ENCODE peak calls at places on chromosome 16, in four cellular contexts. I is H1, C is HepG2, S is GM12878. P is an unnamed sample.

GRCh38 chr16:1823821-1824220 is 2.8 kb downstream of the HAGH start:
- DNase-seq in C (peak; percentile 75), S (no peak), I (no peak), P (no peak)

GRCh38 chr16:89506791-89507191 is 1.4 kb upstream of the SPG7 start:
- DNase-seq in I (no peak), C (no peak), S (no peak), P (no peak)

GRCh38 chr16:79296491-79296890 is 304.0 kb downstream of the MAF start:
- DNase-seq in S (no peak), I (no peak), C (no peak), P (no peak)

GRCh38 chr16:28845173-28846079 is 722 bp downstream of the TUFM start:
- DNase-seq in I (peak; percentile 39), S (no peak), C (peak; percentile 64), P (no peak)

GRCh38 chr16:57264950-57265371 is 19.5 kb downstream of the PLLP start:
- DNase-seq in I (no peak), C (no peak), S (no peak), P (no peak)

GRCh38 chr16:81035975-81036750 is 521 bp downstream of the ATMIN start:
- DNase-seq in I (no peak), C (peak; percentile 11), S (no peak), P (no peak)

GRCh38 chr16:87330257-87330624 is 13.0 kb upstream of the C16orf95 start:
- DNase-seq in S (no peak), C (no peak), I (no peak), P (no peak)

GRCh38 chr16:8861563-8862308 is 7.1 kb downstream of the CARHSP1 start:
- DNase-seq in I (no peak), C (peak; percentile 74), S (no peak), P (no peak)

GRCh38 chr16:78768723-78769122 is 669.3 kb downstream of the WWOX start:
- DNase-seq in I (no peak), S (no peak), C (no peak), P (no peak)

GRCh38 chr16:47886631-47887415 is 269.0 kb downstream of the ABCC12 start:
- DNase-seq in S (no peak), C (no peak), I (no peak), P (no peak)

GRCh38 chr16:7400117-7400890 is 67.7 kb downstream of the RBFOX1 start:
- DNase-seq in I (no peak), C (no peak), S (no peak), P (no peak)

GRCh38 chr16:29820730-29821662 is 734 bp downstream of the MVP start:
- DNase-seq in I (no peak), C (no peak), S (peak; percentile 41), P (no peak)

GRCh38 chr16:89613101-89613953 is at the start of gene DPEP1:
- DNase-seq in C (no peak), S (no peak), I (no peak), P (no peak)

GRCh38 chr16:88069397-88070168 is 118.3 kb downstream of the BANP start:
- DNase-seq in C (no peak), I (no peak), S (peak; percentile 39), P (no peak)

GRCh38 chr16:89453662-89454321 is 36.6 kb downstream of the ANKRD11 start:
- DNase-seq in I (no peak), S (no peak), C (no peak), P (no peak)

GRCh38 chr16:66516808-66517585 is 32.9 kb downstream of the TK2 start:
- DNase-seq in C (peak; percentile 100), I (peak; percentile 36), S (peak; percentile 98), P (no peak)

GRCh38 chr16:11670171-11671131 is 2.2 kb downstream of the SNN start:
- DNase-seq in S (peak; percentile 46), I (no peak), C (no peak), P (no peak)

GRCh38 chr16:4501071-4501478 is 24.9 kb downstream of the HMOX2 start:
- DNase-seq in C (peak; percentile 41), S (no peak), I (no peak), P (no peak)

GRCh38 chr16:15907863-15908478 is 19.6 kb upstream of the CEP20 start:
- DNase-seq in I (peak; percentile 59), C (peak; percentile 89), S (peak; percentile 97), P (no peak)

GRCh38 chr16:55189975-55190636 is 133.9 kb upstream of the IRX6 start:
- DNase-seq in S (no peak), C (no peak), I (peak; percentile 9), P (no peak)

GRCh38 chr16:20318006-20318405 is 9.3 kb downstream of the GP2 start:
- DNase-seq in C (no peak), S (no peak), I (no peak), P (no peak)

GRCh38 chr16:11297492-11298142 is 16.5 kb upstream of the PRM1 start:
- DNase-seq in S (peak; percentile 92), C (peak; percentile 67), I (no peak), P (peak; percentile 51)

GRCh38 chr16:77877712-77878111 is 89.3 kb downstream of the VAT1L start:
- DNase-seq in C (peak; percentile 27), I (no peak), S (no peak), P (no peak)

GRCh38 chr16:46884513-46885293 is 541 bp downstream of the GPT2 start:
- DNase-seq in I (no peak), C (no peak), S (no peak), P (no peak)

GRCh38 chr16:81531415-81531814 is 86.8 kb downstream of the CMIP start:
- DNase-seq in S (no peak), I (no peak), C (no peak), P (no peak)

GRCh38 chr16:25493136-25493811 is 198.5 kb upstream of the HS3ST4 start:
- DNase-seq in S (no peak), I (no peak), C (no peak), P (no peak)

GRCh38 chr16:25488435-25488834 is 203.3 kb upstream of the HS3ST4 start:
- DNase-seq in S (no peak), C (no peak), I (no peak), P (no peak)

DNA sequence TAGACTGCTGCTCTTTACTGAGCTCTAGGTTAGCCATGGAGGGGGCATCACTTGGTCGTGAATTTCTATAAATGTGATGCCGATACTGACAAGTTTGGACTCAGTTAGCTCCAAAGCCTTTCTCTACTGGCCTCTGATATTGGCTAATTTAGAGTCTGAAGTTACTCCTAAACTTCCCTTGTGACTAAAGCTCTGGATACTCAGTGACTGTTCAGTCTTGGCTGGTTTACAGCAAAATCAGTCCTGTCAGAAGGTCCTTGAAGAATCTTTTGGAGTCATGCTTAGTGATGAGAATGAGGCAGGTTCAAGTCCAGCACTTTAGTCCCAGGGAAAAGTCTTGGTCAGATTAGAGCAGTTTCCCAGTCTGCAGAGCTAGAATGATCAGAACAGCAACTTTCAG is 197.5 kb upstream of the HS3ST4 start:
- DNase-seq in C (no peak), I (no peak), S (no peak), P (no peak)
- H3K4me3 ChIP-seq in C (no peak overlapping the region), I (no peak overlapping the region), S (no peak overlapping the region), P (no peak overlapping the region)

DNA sequence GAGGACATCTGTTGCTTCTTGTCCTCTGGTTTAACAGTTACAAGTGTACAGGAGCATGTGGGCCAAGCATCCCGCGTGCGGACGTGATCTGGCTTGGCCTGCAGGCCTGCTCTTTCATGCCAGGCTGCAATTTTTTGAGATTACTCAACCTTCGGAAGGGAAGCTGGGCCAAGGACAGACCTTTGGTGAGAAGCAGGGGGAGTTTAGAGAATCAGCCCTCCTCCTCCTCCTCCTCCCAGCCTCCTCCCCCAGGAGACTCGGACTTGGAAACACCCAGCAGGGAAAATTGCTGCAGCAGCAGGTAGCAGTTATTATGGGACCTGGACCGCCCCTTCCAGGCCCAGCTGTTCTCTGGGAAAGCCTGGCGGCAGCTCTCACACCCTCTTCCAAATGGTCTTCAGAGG is 5.1 kb upstream of the KLHL36 start:
- DNase-seq in C (peak; percentile 35), I (no peak), S (no peak), P (no peak)
- TF ChIP-seq SUZ12 in C (no peak), I (no peak), S (no peak), P (no peak)

GRCh38 chr16:27319257-27319965 is 5.6 kb downstream of the IL4R start:
- DNase-seq in I (no peak), S (no peak), C (no peak), P (no peak)
- H3K4me1 ChIP-seq in I (peaks cover 10% of the 10 kb centered on the region), S (peaks cover 30% of the 10 kb centered on the region), C (peaks cover 83% of the 10 kb centered on the region), P (peaks cover 20% of the 10 kb centered on the region)

DNA sequence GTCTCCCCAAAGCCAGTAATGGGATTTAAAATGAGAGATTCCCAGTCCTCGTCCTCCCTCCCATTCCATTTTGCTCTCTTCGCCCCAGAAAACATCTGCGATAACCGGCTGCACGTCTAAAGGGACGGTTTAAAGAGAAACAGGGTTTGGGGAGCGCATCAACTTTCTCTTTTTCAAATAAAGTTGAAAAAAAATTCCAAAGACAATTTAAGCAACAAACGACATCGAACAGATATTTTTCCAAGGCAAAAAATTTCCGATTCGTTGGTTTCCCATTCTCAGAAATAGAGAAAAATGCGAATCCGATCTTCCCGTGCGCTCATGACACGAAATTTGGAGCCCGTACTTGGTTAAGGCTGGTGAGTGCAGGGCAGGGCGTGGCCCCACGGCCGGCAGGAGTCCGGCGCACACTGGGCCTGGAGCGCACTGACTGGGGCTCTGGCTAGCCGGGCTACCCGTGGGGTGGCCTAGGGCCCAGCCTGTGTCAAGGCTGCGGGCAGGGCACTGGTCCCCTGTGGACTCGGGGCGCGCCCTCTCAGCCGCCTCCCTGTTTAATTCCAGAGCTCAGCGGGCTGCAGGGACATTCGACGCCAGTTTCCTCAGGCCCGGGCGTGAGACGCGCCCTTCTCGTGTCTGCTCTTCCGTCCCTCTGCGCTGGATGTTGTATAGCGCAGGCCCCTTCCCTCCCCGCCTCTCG is 17.8 kb upstream of the ZFHX3 start:
- DNase-seq in I (no peak), C (no peak), S (no peak), P (no peak)
- H3K4me3 ChIP-seq in I (peak overlapping the region; percentile 8), C (peak overlapping the region; percentile 9), S (peak overlapping the region; percentile 36), P (peak overlapping the region; percentile 27)

P was measured in NT2/D1.